ENCODE peak calls at places on chromosomes 13 and 19, in six cellular contexts. W is heart left ventricle; T is effector memory CD8-positive, alpha-beta T cell; C is GM04503; X is tibial artery; Q is RPMI8226. Z is an unnamed sample.

GRCh38 chr13:49926019-49926418 is 10.1 kb downstream of the SPRYD7 start:
- DNase-seq in T (no peak), W (no peak), Q (no peak), X (no peak), C (no peak), Z (no peak)

GRCh38 chr13:80116107-80116506 is 224.8 kb downstream of the SPRY2 start:
- DNase-seq in T (no peak), Q (no peak), W (no peak), C (peak; percentile 31), X (no peak), Z (no peak)

GRCh38 chr13:111262715-111263114 is 57.7 kb upstream of the TEX29 start:
- DNase-seq in C (no peak), Q (no peak), X (no peak), W (no peak), T (no peak), Z (no peak)

GRCh38 chr19:2645816-2646215 is 56.7 kb downstream of the GNG7 start:
- DNase-seq in Q (no peak), X (no peak), C (no peak), W (no peak), T (no peak), Z (no peak)

GRCh38 chr19:15902254-15902653 is 4.4 kb upstream of the CYP4F2 start:
- DNase-seq in Q (peak; percentile 18), T (no peak), C (no peak), X (no peak), W (no peak), Z (no peak)

GRCh38 chr13:36154567-36155231 is 23.5 kb upstream of the DCLK1 start:
- DNase-seq in X (no peak), C (no peak), T (no peak), Q (no peak), W (no peak), Z (peak; percentile 62)

GRCh38 chr19:6100284-6100915 is 9.9 kb downstream of the RFX2 start:
- DNase-seq in X (peak; percentile 63), C (no peak), W (peak; percentile 59), T (no peak), Q (no peak), Z (no peak)

GRCh38 chr13:94251801-94252200 is 227.7 kb downstream of the DCT start:
- DNase-seq in X (no peak), C (peak; percentile 37), T (no peak), W (no peak), Q (no peak), Z (no peak)

GRCh38 chr13:60811581-60811980 is 414.6 kb downstream of the TDRD3 start:
- DNase-seq in X (no peak), Q (no peak), C (no peak), W (no peak), T (no peak), Z (no peak)

GRCh38 chr13:110197471-110197870 is 109.5 kb downstream of the COL4A1 start:
- DNase-seq in T (no peak), W (no peak), X (no peak), C (no peak), Q (no peak), Z (no peak)

GRCh38 chr19:18366027-18366435 is 19.9 kb upstream of the GDF15 start:
- DNase-seq in X (no peak), C (no peak), T (no peak), Q (no peak), W (no peak), Z (no peak)

GRCh38 chr13:38283346-38283745 is 66.3 kb upstream of the UFM1 start:
- DNase-seq in Q (no peak), C (no peak), X (no peak), W (no peak), T (no peak), Z (no peak)

GRCh38 chr19:4326837-4327251 is 11.8 kb downstream of the STAP2 start:
- DNase-seq in W (no peak), X (no peak), C (no peak), T (no peak), Q (no peak), Z (peak; percentile 85)

GRCh38 chr13:28620011-28620830 is 38.7 kb upstream of the POMP start:
- DNase-seq in Q (no peak), T (no peak), W (no peak), C (no peak), X (no peak), Z (no peak)

GRCh38 chr19:19562665-19563347 is 24.7 kb downstream of the CILP2 start:
- DNase-seq in Q (peak; percentile 22), W (no peak), X (no peak), C (no peak), T (no peak), Z (no peak)

GRCh38 chr13:26710166-26710565 is 50.4 kb downstream of the GPR12 start:
- DNase-seq in T (no peak), X (no peak), C (no peak), W (no peak), Q (no peak), Z (no peak)

GRCh38 chr13:45369116-45369515 is 28.1 kb upstream of the TPT1 start:
- DNase-seq in Q (no peak), X (no peak), C (no peak), T (no peak), W (no peak), Z (no peak)

GRCh38 chr19:35766571-35767104 is 8.7 kb downstream of the PROSER3 start:
- DNase-seq in W (no peak), C (no peak), Q (no peak), T (no peak), X (no peak), Z (no peak)